ENCODE peak calls at places on chromosomes 3 and 15, in four cellular contexts. N is nucleus accumbens, X is NCI-H2171, K is NCI-H226. F is an unnamed sample.

GRCh38 chr3:40490916-40491315 is 14.0 kb downstream of the ZNF619 start:
- DNase-seq in N (no peak), K (peak), X (no peak), F (no peak)

GRCh38 chr3:150345021-150345538 is 63.0 kb upstream of the TSC22D2 start:
- DNase-seq in N (no peak), K (peak), X (peak), F (no peak)

GRCh38 chr3:191138937-191139336 is 60.1 kb upstream of the OSTN start:
- DNase-seq in X (no peak), K (no peak), N (no peak), F (no peak)

GRCh38 chr3:118480101-118480860 is 554.4 kb downstream of the IGSF11 start:
- DNase-seq in K (no peak), N (no peak), X (no peak), F (no peak)

GRCh38 chr3:9342696-9343095 is 20.2 kb upstream of the THUMPD3 start:
- DNase-seq in N (no peak), K (no peak), X (no peak), F (no peak)

GRCh38 chr3:184523825-184524615 is 37.6 kb upstream of the EPHB3 start:
- DNase-seq in X (no peak), N (no peak), K (peak), F (no peak)

GRCh38 chr3:149352556-149352955 is 19.1 kb upstream of the TM4SF18 start:
- DNase-seq in X (peak), N (peak), K (peak), F (peak)

GRCh38 chr15:98955331-98955730 is 52.3 kb downstream of the PGPEP1L start:
- DNase-seq in K (no peak), X (no peak), N (peak), F (no peak)

GRCh38 chr3:78139166-78139565 is 1099.3 kb downstream of the ROBO2 start:
- DNase-seq in K (peak), N (no peak), X (no peak), F (no peak)

GRCh38 chr15:80957976-80958375 is 31.6 kb downstream of the MESD start:
- DNase-seq in X (no peak), K (no peak), N (no peak), F (no peak)

GRCh38 chr3:143442761-143443477 is 323.3 kb downstream of the CHST2 start:
- DNase-seq in N (no peak), K (no peak), X (no peak), F (no peak)

GRCh38 chr3:156816091-156816793 is 9.9 kb upstream of the LEKR1 start:
- DNase-seq in N (no peak), K (no peak), X (no peak), F (peak)

F was measured in GM10248.